ENCODE peak calls at places on chromosomes 16 and 17, in nine cellular contexts. One of them, this sample, is unnamed.
A peak's percentile ranks its signal among the peaks of the same experiment; 100 is the strongest.

GRCh38 chr16:20291807-20292206 is 35.5 kb downstream of the GP2 start:
- DNase-seq in Peyer's patch: no peak
- DNase-seq in A549: no peak
- DNase-seq in esophagus squamous epithelium: no peak
- DNase-seq in heart left ventricle: no peak
- DNase-seq in sigmoid colon: no peak
- DNase-seq in stomach: no peak
- DNase-seq in prostate gland: no peak
- DNase-seq in tibial nerve: no peak
- DNase-seq in this sample: no peak

GRCh38 chr16:87240211-87241134 is 76.7 kb downstream of the C16orf95 start:
- DNase-seq in Peyer's patch: no peak
- DNase-seq in A549: no peak
- DNase-seq in esophagus squamous epithelium: no peak
- DNase-seq in heart left ventricle: no peak
- DNase-seq in sigmoid colon: no peak
- DNase-seq in stomach: no peak
- DNase-seq in prostate gland: no peak
- DNase-seq in tibial nerve: no peak
- DNase-seq in this sample: no peak

GRCh38 chr17:77148959-77149510 is 8.3 kb downstream of the SEC14L1 start:
- DNase-seq in Peyer's patch: no peak
- DNase-seq in A549: no peak
- DNase-seq in esophagus squamous epithelium: no peak
- DNase-seq in heart left ventricle: no peak
- DNase-seq in sigmoid colon: no peak
- DNase-seq in stomach: no peak
- DNase-seq in prostate gland: no peak
- DNase-seq in tibial nerve: no peak
- DNase-seq in this sample: no peak

GRCh38 chr17:78278139-78278741 is 46.8 kb downstream of the TMEM235 start:
- DNase-seq in Peyer's patch: no peak
- DNase-seq in A549: no peak
- DNase-seq in esophagus squamous epithelium: no peak
- DNase-seq in heart left ventricle: no peak
- DNase-seq in sigmoid colon: no peak
- DNase-seq in stomach: no peak
- DNase-seq in prostate gland: no peak
- DNase-seq in tibial nerve: no peak
- DNase-seq in this sample: peak; percentile 65

GRCh38 chr17:77371117-77371887 is 230.5 kb downstream of the SEC14L1 start:
- DNase-seq in Peyer's patch: no peak
- DNase-seq in A549: no peak
- DNase-seq in esophagus squamous epithelium: no peak
- DNase-seq in heart left ventricle: peak; percentile 43
- DNase-seq in sigmoid colon: peak; percentile 67
- DNase-seq in stomach: peak; percentile 73
- DNase-seq in prostate gland: no peak
- DNase-seq in tibial nerve: no peak
- DNase-seq in this sample: no peak

GRCh38 chr16:62576636-62577035 is 540.4 kb upstream of the CDH8 start:
- DNase-seq in Peyer's patch: no peak
- DNase-seq in A549: no peak
- DNase-seq in esophagus squamous epithelium: no peak
- DNase-seq in heart left ventricle: no peak
- DNase-seq in sigmoid colon: no peak
- DNase-seq in stomach: no peak
- DNase-seq in prostate gland: no peak
- DNase-seq in tibial nerve: no peak
- DNase-seq in this sample: no peak

GRCh38 chr16:78402797-78403196 is 303.3 kb downstream of the WWOX start:
- DNase-seq in Peyer's patch: no peak
- DNase-seq in A549: no peak
- DNase-seq in esophagus squamous epithelium: no peak
- DNase-seq in heart left ventricle: no peak
- DNase-seq in sigmoid colon: no peak
- DNase-seq in stomach: no peak
- DNase-seq in prostate gland: no peak
- DNase-seq in tibial nerve: no peak
- DNase-seq in this sample: no peak

GRCh38 chr16:78551487-78552085 is 452.1 kb downstream of the WWOX start:
- DNase-seq in Peyer's patch: no peak
- DNase-seq in A549: no peak
- DNase-seq in esophagus squamous epithelium: no peak
- DNase-seq in heart left ventricle: no peak
- DNase-seq in sigmoid colon: no peak
- DNase-seq in stomach: no peak
- DNase-seq in prostate gland: no peak
- DNase-seq in tibial nerve: no peak
- DNase-seq in this sample: no peak

GRCh38 chr16:47888142-47888541 is 267.7 kb downstream of the ABCC12 start:
- DNase-seq in Peyer's patch: no peak
- DNase-seq in A549: peak; percentile 74
- DNase-seq in esophagus squamous epithelium: no peak
- DNase-seq in heart left ventricle: no peak
- DNase-seq in sigmoid colon: no peak
- DNase-seq in stomach: no peak
- DNase-seq in prostate gland: no peak
- DNase-seq in tibial nerve: no peak
- DNase-seq in this sample: no peak

GRCh38 chr16:53414381-53414780 is 19.9 kb upstream of the RBL2 start:
- DNase-seq in Peyer's patch: no peak
- DNase-seq in A549: no peak
- DNase-seq in esophagus squamous epithelium: no peak
- DNase-seq in heart left ventricle: no peak
- DNase-seq in sigmoid colon: no peak
- DNase-seq in stomach: no peak
- DNase-seq in prostate gland: no peak
- DNase-seq in tibial nerve: no peak
- DNase-seq in this sample: no peak

GRCh38 chr16:4003576-4003975 is 112.7 kb downstream of the ADCY9 start:
- DNase-seq in Peyer's patch: no peak
- DNase-seq in A549: no peak
- DNase-seq in esophagus squamous epithelium: no peak
- DNase-seq in heart left ventricle: no peak
- DNase-seq in sigmoid colon: no peak
- DNase-seq in stomach: no peak
- DNase-seq in prostate gland: no peak
- DNase-seq in tibial nerve: no peak
- DNase-seq in this sample: no peak

GRCh38 chr16:1036121-1036520 is 36.4 kb upstream of the SSTR5 start:
- DNase-seq in Peyer's patch: no peak
- DNase-seq in A549: no peak
- DNase-seq in esophagus squamous epithelium: no peak
- DNase-seq in heart left ventricle: no peak
- DNase-seq in sigmoid colon: no peak
- DNase-seq in stomach: no peak
- DNase-seq in prostate gland: no peak
- DNase-seq in tibial nerve: no peak
- DNase-seq in this sample: no peak

GRCh38 chr17:82120148-82120547 is 22.1 kb upstream of the FASN start:
- DNase-seq in Peyer's patch: no peak
- DNase-seq in A549: no peak
- DNase-seq in esophagus squamous epithelium: no peak
- DNase-seq in heart left ventricle: no peak
- DNase-seq in sigmoid colon: no peak
- DNase-seq in stomach: no peak
- DNase-seq in prostate gland: no peak
- DNase-seq in tibial nerve: no peak
- DNase-seq in this sample: no peak

DNA sequence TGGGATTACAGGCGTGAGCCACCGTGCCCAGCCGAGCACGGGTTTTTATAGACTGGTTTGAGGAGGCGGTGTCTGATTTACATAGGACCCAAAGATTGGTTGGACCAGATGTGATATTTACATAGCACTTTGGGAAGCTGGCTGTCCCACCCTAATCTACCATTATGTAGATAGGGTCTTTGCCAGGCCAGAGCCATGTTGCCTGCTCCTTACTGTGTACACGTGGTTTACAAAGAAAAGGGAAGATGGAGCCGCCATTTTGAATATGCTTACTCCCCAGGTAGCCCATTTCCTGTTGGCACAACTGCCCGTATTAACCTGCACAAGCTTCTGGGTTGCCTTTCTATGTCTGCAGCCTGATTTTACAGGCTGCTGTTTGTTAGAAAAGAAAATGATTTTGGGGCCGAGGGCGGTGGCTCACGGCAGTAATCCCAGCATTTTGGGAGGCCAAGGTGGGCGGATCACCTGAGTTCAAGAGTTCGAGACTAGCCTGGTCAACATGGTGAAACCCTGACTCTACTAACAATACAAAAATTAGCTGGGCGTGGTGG is 89.9 kb upstream of the EEF2KMT start:
- DNase-seq in Peyer's patch: no peak
- DNase-seq in A549: no peak
- DNase-seq in esophagus squamous epithelium: no peak
- DNase-seq in heart left ventricle: no peak
- DNase-seq in sigmoid colon: no peak
- DNase-seq in stomach: no peak
- DNase-seq in prostate gland: no peak
- DNase-seq in tibial nerve: no peak
- DNase-seq in this sample: no peak
- TF ChIP-seq POLR2A in Peyer's patch: no peak
- TF ChIP-seq POLR2A in A549: no peak
- TF ChIP-seq POLR2A in esophagus squamous epithelium: no peak
- TF ChIP-seq POLR2A in heart left ventricle: no peak
- TF ChIP-seq POLR2A in sigmoid colon: no peak
- TF ChIP-seq POLR2A in stomach: no peak
- TF ChIP-seq POLR2A in prostate gland: no peak
- TF ChIP-seq POLR2A in tibial nerve: no peak
- TF ChIP-seq POLR2A in this sample: no peak

GRCh38 chr16:31141489-31142108 is 6.1 kb upstream of the PRSS8 start:
- DNase-seq in Peyer's patch: no peak
- DNase-seq in A549: no peak
- DNase-seq in esophagus squamous epithelium: no peak
- DNase-seq in heart left ventricle: no peak
- DNase-seq in sigmoid colon: peak; percentile 77
- DNase-seq in stomach: no peak
- DNase-seq in prostate gland: no peak
- DNase-seq in tibial nerve: no peak
- DNase-seq in this sample: no peak

GRCh38 chr16:31145398-31145990 is 4.4 kb downstream of the PRSS36 start:
- DNase-seq in Peyer's patch: no peak
- DNase-seq in A549: no peak
- DNase-seq in esophagus squamous epithelium: no peak
- DNase-seq in heart left ventricle: no peak
- DNase-seq in sigmoid colon: no peak
- DNase-seq in stomach: no peak
- DNase-seq in prostate gland: no peak
- DNase-seq in tibial nerve: no peak
- DNase-seq in this sample: no peak

GRCh38 chr16:31143889-31144148 is 6.0 kb downstream of the PRSS36 start:
- DNase-seq in Peyer's patch: no peak
- DNase-seq in A549: no peak
- DNase-seq in esophagus squamous epithelium: no peak
- DNase-seq in heart left ventricle: no peak
- DNase-seq in sigmoid colon: no peak
- DNase-seq in stomach: no peak
- DNase-seq in prostate gland: no peak
- DNase-seq in tibial nerve: no peak
- DNase-seq in this sample: no peak

GRCh38 chr16:31142109-31143035 is 6.8 kb upstream of the PRSS8 start:
- DNase-seq in Peyer's patch: peak; percentile 99
- DNase-seq in A549: peak; percentile 99
- DNase-seq in esophagus squamous epithelium: peak; percentile 98
- DNase-seq in heart left ventricle: peak; percentile 99
- DNase-seq in sigmoid colon: peak; percentile 99
- DNase-seq in stomach: peak; percentile 99
- DNase-seq in prostate gland: peak; percentile 99
- DNase-seq in tibial nerve: peak; percentile 98
- DNase-seq in this sample: peak; percentile 99

DNA sequence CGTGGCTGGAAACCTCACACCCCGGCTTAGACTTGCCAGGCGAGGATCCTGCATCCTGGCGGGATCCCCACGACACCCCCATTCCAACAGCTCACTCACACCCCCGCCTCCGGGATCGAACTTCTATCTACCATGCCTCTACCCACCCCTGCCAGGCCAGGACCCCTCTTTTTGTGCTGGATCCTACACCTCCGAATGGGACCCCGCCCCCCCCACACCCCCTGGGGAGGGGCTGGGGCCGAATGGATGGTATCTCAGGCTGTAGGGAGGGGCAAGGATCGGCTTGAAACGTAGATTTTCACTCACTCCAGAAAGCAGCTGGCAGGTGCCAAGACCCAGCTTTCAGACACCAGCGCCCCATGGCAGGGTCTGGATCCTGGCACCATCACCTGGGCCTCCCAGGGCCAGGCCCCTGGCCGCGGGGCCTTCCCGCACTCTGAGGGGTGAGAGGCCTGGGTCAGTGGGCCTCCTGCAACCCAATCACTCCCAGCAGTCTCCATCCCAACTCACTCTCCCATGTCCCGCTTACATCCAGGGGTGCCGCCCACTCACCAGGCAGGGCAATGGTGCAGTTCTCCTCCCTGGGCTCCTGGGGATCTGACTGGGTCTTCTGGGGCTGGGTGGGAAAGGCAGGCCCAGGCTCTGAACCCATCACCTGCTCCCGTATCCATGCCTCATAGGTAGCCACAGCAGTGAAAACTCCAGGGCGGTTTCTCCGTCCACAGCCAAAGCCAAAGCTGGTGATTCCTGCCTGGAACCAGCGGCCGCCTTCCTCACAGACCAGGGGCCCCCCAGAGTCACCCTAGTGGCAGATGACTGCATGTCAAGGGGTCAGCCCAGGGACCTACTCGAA is 6.6 kb downstream of the PRSS36 start:
- DNase-seq in Peyer's patch: peak; percentile 56
- DNase-seq in A549: no peak
- DNase-seq in esophagus squamous epithelium: no peak
- DNase-seq in heart left ventricle: no peak
- DNase-seq in sigmoid colon: peak; percentile 77
- DNase-seq in stomach: no peak
- DNase-seq in prostate gland: no peak
- DNase-seq in tibial nerve: no peak
- DNase-seq in this sample: no peak
- H3K4me3 ChIP-seq in Peyer's patch: peak overlapping the region; percentile 62
- H3K4me3 ChIP-seq in A549: peak overlapping the region; percentile 50
- H3K4me3 ChIP-seq in esophagus squamous epithelium: peak overlapping the region; percentile 40
- H3K4me3 ChIP-seq in heart left ventricle: peak overlapping the region; percentile 54
- H3K4me3 ChIP-seq in sigmoid colon: peak overlapping the region; percentile 59
- H3K4me3 ChIP-seq in stomach: peak overlapping the region; percentile 57
- H3K4me3 ChIP-seq in prostate gland: peak overlapping the region; percentile 30
- H3K4me3 ChIP-seq in tibial nerve: peak overlapping the region; percentile 64
- H3K4me3 ChIP-seq in this sample: peak overlapping the region; percentile 42

GRCh38 chr16:9898555-9898954 is 283.7 kb downstream of the GRIN2A start:
- DNase-seq in Peyer's patch: no peak
- DNase-seq in A549: no peak
- DNase-seq in esophagus squamous epithelium: no peak
- DNase-seq in heart left ventricle: no peak
- DNase-seq in sigmoid colon: no peak
- DNase-seq in stomach: no peak
- DNase-seq in prostate gland: no peak
- DNase-seq in tibial nerve: no peak
- DNase-seq in this sample: no peak
- H3K4me1 ChIP-seq in Peyer's patch: no peaks in the 10 kb centered on the region
- H3K4me1 ChIP-seq in A549: no peaks in the 10 kb centered on the region
- H3K4me1 ChIP-seq in esophagus squamous epithelium: no peaks in the 10 kb centered on the region
- H3K4me1 ChIP-seq in heart left ventricle: no peaks in the 10 kb centered on the region
- H3K4me1 ChIP-seq in sigmoid colon: no peaks in the 10 kb centered on the region
- H3K4me1 ChIP-seq in stomach: no peaks in the 10 kb centered on the region
- H3K4me1 ChIP-seq in prostate gland: no peaks in the 10 kb centered on the region
- H3K4me1 ChIP-seq in tibial nerve: no peaks in the 10 kb centered on the region
- H3K4me1 ChIP-seq in this sample: no peaks in the 10 kb centered on the region

GRCh38 chr16:66931665-66932064 is 2.5 kb downstream of the CIAO2B start:
- DNase-seq in Peyer's patch: no peak
- DNase-seq in A549: no peak
- DNase-seq in esophagus squamous epithelium: no peak
- DNase-seq in heart left ventricle: no peak
- DNase-seq in sigmoid colon: no peak
- DNase-seq in stomach: no peak
- DNase-seq in prostate gland: no peak
- DNase-seq in tibial nerve: no peak
- DNase-seq in this sample: no peak
- TF ChIP-seq POLR2A in Peyer's patch: no peak
- TF ChIP-seq POLR2A in A549: no peak
- TF ChIP-seq POLR2A in esophagus squamous epithelium: no peak
- TF ChIP-seq POLR2A in heart left ventricle: no peak
- TF ChIP-seq POLR2A in sigmoid colon: no peak
- TF ChIP-seq POLR2A in stomach: no peak
- TF ChIP-seq POLR2A in prostate gland: no peak
- TF ChIP-seq POLR2A in tibial nerve: no peak
- TF ChIP-seq POLR2A in this sample: no peak